ENCODE peak calls at places on chromosomes 2 and 18, in five cellular contexts. G is K562, T is suprapubic skin, B is RWPE1, E is neural crest cell. X is an unnamed sample.

GRCh38 chr18:27062802-27063201 is 122.3 kb downstream of the CHST9 start:
- DNase-seq in G (no peak), T (no peak), B (peak), E (no peak), X (peak)

GRCh38 chr18:43627833-43628370 is 350.6 kb upstream of the SYT4 start:
- DNase-seq in G (no peak), T (no peak), B (no peak), E (no peak), X (no peak)

GRCh38 chr2:148876589-148877402 is 1.8 kb downstream of the KIF5C start:
- DNase-seq in G (no peak), T (peak), B (peak), E (peak), X (no peak)

GRCh38 chr2:67446504-67446911 is 49.4 kb downstream of the ETAA1 start:
- DNase-seq in G (no peak), T (no peak), B (peak), E (no peak), X (peak)

GRCh38 chr2:85085563-85085962 is 47.6 kb upstream of the TCF7L1 start:
- DNase-seq in G (no peak), T (no peak), B (no peak), E (no peak), X (no peak)

GRCh38 chr2:33791625-33792024 is 192.5 kb upstream of the FAM98A start:
- DNase-seq in G (no peak), T (no peak), B (peak), E (no peak), X (peak)

GRCh38 chr2:69770193-69770702 is 28.3 kb downstream of the ANXA4 start:
- DNase-seq in G (peak), T (no peak), B (peak), E (no peak), X (peak)

GRCh38 chr18:50429207-50429948 is 54.5 kb downstream of the SKA1 start:
- DNase-seq in G (peak), T (no peak), B (peak), E (no peak), X (peak)

GRCh38 chr2:9331704-9332103 is 91.6 kb downstream of the ITGB1BP1 start:
- DNase-seq in G (peak), T (no peak), B (no peak), E (no peak), X (no peak)
- TF ChIP-seq CTCF in G (no peak), T (no peak), B (no peak), E (no peak), X (no peak)

GRCh38 chr2:122960727-122961641 is 1064.1 kb upstream of the CNTNAP5 start:
- DNase-seq in G (no peak), T (no peak), B (peak), E (no peak), X (peak)
- TF ChIP-seq CTCF in G (no peak), T (no peak), B (no peak), E (no peak), X (peak)

GRCh38 chr18:36281941-36282340 is 15.6 kb upstream of the FHOD3 start:
- DNase-seq in G (no peak), T (no peak), B (no peak), E (no peak), X (no peak)

GRCh38 chr18:36287653-36288052 is 9.9 kb upstream of the FHOD3 start:
- DNase-seq in G (no peak), T (no peak), B (no peak), E (no peak), X (no peak)

GRCh38 chr18:36283448-36283847 is 14.1 kb upstream of the FHOD3 start:
- DNase-seq in G (no peak), T (no peak), B (no peak), E (no peak), X (no peak)

GRCh38 chr18:36284671-36285295 is 12.7 kb upstream of the FHOD3 start:
- DNase-seq in G (peak), T (no peak), B (peak), E (peak), X (peak)

GRCh38 chr18:36284268-36284667 is 13.2 kb upstream of the FHOD3 start:
- DNase-seq in G (no peak), T (no peak), B (no peak), E (no peak), X (no peak)
- TF ChIP-seq CTCF in G (no peak), T (no peak), B (no peak), E (no peak), X (no peak)

GRCh38 chr2:98488252-98488651 is 43.6 kb downstream of the INPP4A start:
- DNase-seq in G (no peak), T (no peak), B (no peak), E (no peak), X (no peak)
- TF ChIP-seq CTCF in G (no peak), T (no peak), B (no peak), E (no peak), X (no peak)